ENCODE peak calls at places on chromosome 1, in five cellular contexts. One of them, this sample, is unnamed.
A peak's percentile ranks its signal among the peaks of the same experiment; 100 is the strongest.

GRCh38 chr1:182629674-182630073 is 25.5 kb upstream of the RGS16 start:
- DNase-seq in prostate gland: no peak
- DNase-seq in HL-60: no peak
- DNase-seq in GM12878: no peak
- DNase-seq in HCT116: no peak
- DNase-seq in this sample: no peak

GRCh38 chr1:107941123-107941522 is 23.9 kb downstream of the VAV3 start:
- DNase-seq in prostate gland: no peak
- DNase-seq in HL-60: peak; percentile 92
- DNase-seq in GM12878: no peak
- DNase-seq in HCT116: no peak
- DNase-seq in this sample: no peak

GRCh38 chr1:157659576-157660247 is 40.9 kb downstream of the FCRL3 start:
- DNase-seq in prostate gland: no peak
- DNase-seq in HL-60: peak; percentile 70
- DNase-seq in GM12878: no peak
- DNase-seq in HCT116: no peak
- DNase-seq in this sample: no peak

GRCh38 chr1:79655876-79656275 is 649.3 kb upstream of the ADGRL4 start:
- DNase-seq in prostate gland: no peak
- DNase-seq in HL-60: no peak
- DNase-seq in GM12878: no peak
- DNase-seq in HCT116: no peak
- DNase-seq in this sample: no peak

GRCh38 chr1:234724517-234725176 is 114.7 kb upstream of the IRF2BP2 start:
- DNase-seq in prostate gland: no peak
- DNase-seq in HL-60: peak; percentile 40
- DNase-seq in GM12878: no peak
- DNase-seq in HCT116: peak; percentile 12
- DNase-seq in this sample: peak; percentile 79

GRCh38 chr1:226549937-226550670 is 1.5 kb downstream of the STUM start:
- DNase-seq in prostate gland: peak; percentile 21
- DNase-seq in HL-60: no peak
- DNase-seq in GM12878: no peak
- DNase-seq in HCT116: peak; percentile 12
- DNase-seq in this sample: no peak

GRCh38 chr1:27994060-27994459 is 34.3 kb downstream of the XKR8 start:
- DNase-seq in prostate gland: no peak
- DNase-seq in HL-60: peak; percentile 85
- DNase-seq in GM12878: no peak
- DNase-seq in HCT116: no peak
- DNase-seq in this sample: no peak

GRCh38 chr1:23908453-23909341 is 4.5 kb downstream of the CNR2 start:
- DNase-seq in prostate gland: no peak
- DNase-seq in HL-60: peak; percentile 98
- DNase-seq in GM12878: peak; percentile 82
- DNase-seq in HCT116: no peak
- DNase-seq in this sample: no peak

GRCh38 chr1:212595229-212595628 is 13.3 kb upstream of the ATF3 start:
- DNase-seq in prostate gland: no peak
- DNase-seq in HL-60: no peak
- DNase-seq in GM12878: no peak
- DNase-seq in HCT116: no peak
- DNase-seq in this sample: no peak

GRCh38 chr1:244730934-244731434 is 78.1 kb downstream of the DESI2 start:
- DNase-seq in prostate gland: no peak
- DNase-seq in HL-60: no peak
- DNase-seq in GM12878: no peak
- DNase-seq in HCT116: no peak
- DNase-seq in this sample: no peak

GRCh38 chr1:20355828-20356735 is 65.4 kb downstream of the VWA5B1 start:
- DNase-seq in prostate gland: no peak
- DNase-seq in HL-60: no peak
- DNase-seq in GM12878: no peak
- DNase-seq in HCT116: no peak
- DNase-seq in this sample: no peak

GRCh38 chr1:37808369-37809319 is 636 bp upstream of the YRDC start:
- DNase-seq in prostate gland: peak; percentile 27
- DNase-seq in HL-60: peak; percentile 42
- DNase-seq in GM12878: no peak
- DNase-seq in HCT116: no peak
- DNase-seq in this sample: peak; percentile 30

GRCh38 chr1:22639286-22639685 is 2.9 kb downstream of the C1QA start:
- DNase-seq in prostate gland: no peak
- DNase-seq in HL-60: no peak
- DNase-seq in GM12878: no peak
- DNase-seq in HCT116: no peak
- DNase-seq in this sample: no peak

GRCh38 chr1:25810341-25811299 is 9.1 kb upstream of the MTFR1L start:
- DNase-seq in prostate gland: peak; percentile 67
- DNase-seq in HL-60: peak; percentile 69
- DNase-seq in GM12878: no peak
- DNase-seq in HCT116: no peak
- DNase-seq in this sample: peak; percentile 44

GRCh38 chr1:117695796-117696505 is 90.1 kb downstream of the TENT5C start:
- DNase-seq in prostate gland: no peak
- DNase-seq in HL-60: no peak
- DNase-seq in GM12878: no peak
- DNase-seq in HCT116: no peak
- DNase-seq in this sample: no peak

GRCh38 chr1:153944005-153944821 is 2.3 kb downstream of the DENND4B start:
- DNase-seq in prostate gland: no peak
- DNase-seq in HL-60: no peak
- DNase-seq in GM12878: no peak
- DNase-seq in HCT116: no peak
- DNase-seq in this sample: no peak

GRCh38 chr1:70459502-70460225 is 48.6 kb downstream of the CTH start:
- DNase-seq in prostate gland: no peak
- DNase-seq in HL-60: no peak
- DNase-seq in GM12878: no peak
- DNase-seq in HCT116: peak; percentile 4
- DNase-seq in this sample: no peak

GRCh38 chr1:96538883-96539282 is 182.7 kb upstream of the PTBP2 start:
- DNase-seq in prostate gland: no peak
- DNase-seq in HL-60: no peak
- DNase-seq in GM12878: no peak
- DNase-seq in HCT116: no peak
- DNase-seq in this sample: no peak

GRCh38 chr1:209900734-209901133 is 37.3 kb upstream of the SYT14 start:
- DNase-seq in prostate gland: no peak
- DNase-seq in HL-60: no peak
- DNase-seq in GM12878: no peak
- DNase-seq in HCT116: no peak
- DNase-seq in this sample: no peak

GRCh38 chr1:175154595-175155472 is 37.7 kb downstream of the KIAA0040 start:
- DNase-seq in prostate gland: peak; percentile 70
- DNase-seq in HL-60: peak; percentile 52
- DNase-seq in GM12878: no peak
- DNase-seq in HCT116: peak; percentile 56
- DNase-seq in this sample: peak; percentile 67

GRCh38 chr1:23020731-23021130 is 1.5 kb downstream of the KDM1A start:
- DNase-seq in prostate gland: no peak
- DNase-seq in HL-60: no peak
- DNase-seq in GM12878: no peak
- DNase-seq in HCT116: no peak
- DNase-seq in this sample: no peak

GRCh38 chr1:11929849-11930248 is 3.6 kb upstream of the KIAA2013 start:
- DNase-seq in prostate gland: peak; percentile 49
- DNase-seq in HL-60: peak; percentile 58
- DNase-seq in GM12878: no peak
- DNase-seq in HCT116: no peak
- DNase-seq in this sample: no peak

GRCh38 chr1:115021145-115021544 is 8.5 kb upstream of the TSHB start:
- DNase-seq in prostate gland: no peak
- DNase-seq in HL-60: no peak
- DNase-seq in GM12878: no peak
- DNase-seq in HCT116: no peak
- DNase-seq in this sample: no peak

GRCh38 chr1:116921937-116922336 is 12.2 kb downstream of the PTGFRN start:
- DNase-seq in prostate gland: no peak
- DNase-seq in HL-60: no peak
- DNase-seq in GM12878: no peak
- DNase-seq in HCT116: no peak
- DNase-seq in this sample: no peak

GRCh38 chr1:20729155-20729931 is 3.2 kb downstream of the SH2D5 start:
- DNase-seq in prostate gland: no peak
- DNase-seq in HL-60: no peak
- DNase-seq in GM12878: no peak
- DNase-seq in HCT116: no peak
- DNase-seq in this sample: no peak

DNA sequence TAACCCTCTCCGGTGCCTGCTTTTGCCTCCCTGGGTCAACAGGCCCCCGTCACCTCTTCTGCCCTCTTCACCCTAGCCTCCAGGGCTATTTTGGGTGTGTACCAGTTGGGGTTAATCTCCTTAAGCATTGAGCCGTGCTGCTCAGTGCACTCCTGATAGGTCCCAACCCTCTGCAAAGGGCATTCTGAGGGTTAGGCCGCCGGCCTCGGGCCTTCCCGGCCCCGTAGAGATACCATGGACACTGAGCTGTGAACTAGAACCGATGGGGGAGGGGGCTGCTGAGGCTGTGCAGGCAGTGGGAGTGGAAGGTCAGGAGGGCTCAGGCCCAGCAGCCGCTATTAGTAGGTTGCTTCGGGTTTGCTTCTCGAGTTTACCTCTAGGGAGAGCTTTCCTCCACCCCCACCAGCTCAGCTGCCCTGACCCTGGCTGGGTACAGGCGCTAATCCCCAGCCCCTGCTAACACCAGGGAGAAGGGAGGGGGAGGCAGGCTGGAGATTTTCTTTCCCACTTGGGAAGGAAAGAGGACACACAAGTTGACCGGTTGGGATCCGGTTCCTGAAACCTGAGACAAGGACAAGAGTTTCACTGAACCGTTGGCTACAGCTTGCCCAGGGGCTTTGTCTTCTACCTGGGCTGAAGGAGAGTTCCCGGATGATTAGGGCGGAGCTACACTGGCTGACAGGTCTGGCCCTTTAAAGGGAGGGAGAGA is 4.8 kb downstream of the LMOD1 start:
- DNase-seq in prostate gland: no peak
- DNase-seq in HL-60: no peak
- DNase-seq in GM12878: no peak
- DNase-seq in HCT116: no peak
- DNase-seq in this sample: no peak
- TF ChIP-seq POLR2AphosphoS5 in prostate gland: no peak
- TF ChIP-seq POLR2AphosphoS5 in HL-60: no peak
- TF ChIP-seq POLR2AphosphoS5 in GM12878: no peak
- TF ChIP-seq POLR2AphosphoS5 in HCT116: no peak
- TF ChIP-seq POLR2AphosphoS5 in this sample: no peak

GRCh38 chr1:35191429-35192055 is 1.4 kb downstream of the SFPQ start:
- DNase-seq in prostate gland: no peak
- DNase-seq in HL-60: no peak
- DNase-seq in GM12878: no peak
- DNase-seq in HCT116: no peak
- DNase-seq in this sample: no peak

GRCh38 chr1:35192853-35193664 is at the start of gene SFPQ:
- DNase-seq in prostate gland: peak; percentile 99
- DNase-seq in HL-60: peak; percentile 99
- DNase-seq in GM12878: peak; percentile 97
- DNase-seq in HCT116: peak; percentile 98
- DNase-seq in this sample: peak; percentile 99

GRCh38 chr1:35188578-35189392 is 4.2 kb downstream of the SFPQ start:
- DNase-seq in prostate gland: no peak
- DNase-seq in HL-60: no peak
- DNase-seq in GM12878: no peak
- DNase-seq in HCT116: no peak
- DNase-seq in this sample: no peak

GRCh38 chr1:35190784-35191183 is 2.2 kb downstream of the SFPQ start:
- DNase-seq in prostate gland: no peak
- DNase-seq in HL-60: no peak
- DNase-seq in GM12878: no peak
- DNase-seq in HCT116: no peak
- DNase-seq in this sample: no peak

GRCh38 chr1:35192056-35192852 is 691 bp downstream of the SFPQ start:
- DNase-seq in prostate gland: peak; percentile 76
- DNase-seq in HL-60: peak; percentile 78
- DNase-seq in GM12878: no peak
- DNase-seq in HCT116: no peak
- DNase-seq in this sample: peak; percentile 81
- TF ChIP-seq CTCF in prostate gland: peak; percentile 43
- TF ChIP-seq CTCF in HL-60: no peak
- TF ChIP-seq CTCF in GM12878: no peak
- TF ChIP-seq CTCF in HCT116: no peak
- TF ChIP-seq CTCF in this sample: no peak

GRCh38 chr1:172704003-172704402 is 45.1 kb downstream of the FASLG start:
- DNase-seq in prostate gland: no peak
- DNase-seq in HL-60: no peak
- DNase-seq in GM12878: no peak
- DNase-seq in HCT116: no peak
- DNase-seq in this sample: no peak

GRCh38 chr1:172699695-172700094 is 40.8 kb downstream of the FASLG start:
- DNase-seq in prostate gland: no peak
- DNase-seq in HL-60: no peak
- DNase-seq in GM12878: no peak
- DNase-seq in HCT116: no peak
- DNase-seq in this sample: no peak

GRCh38 chr1:172698224-172698623 is 39.3 kb downstream of the FASLG start:
- DNase-seq in prostate gland: no peak
- DNase-seq in HL-60: no peak
- DNase-seq in GM12878: no peak
- DNase-seq in HCT116: no peak
- DNase-seq in this sample: no peak

GRCh38 chr1:172697463-172698100 is 38.7 kb downstream of the FASLG start:
- DNase-seq in prostate gland: no peak
- DNase-seq in HL-60: peak; percentile 12
- DNase-seq in GM12878: no peak
- DNase-seq in HCT116: no peak
- DNase-seq in this sample: no peak

GRCh38 chr1:172699111-172699510 is 40.2 kb downstream of the FASLG start:
- DNase-seq in prostate gland: no peak
- DNase-seq in HL-60: peak; percentile 27
- DNase-seq in GM12878: peak; percentile 17
- DNase-seq in HCT116: no peak
- DNase-seq in this sample: no peak
- TF ChIP-seq POLR2AphosphoS5 in prostate gland: no peak
- TF ChIP-seq POLR2AphosphoS5 in HL-60: no peak
- TF ChIP-seq POLR2AphosphoS5 in GM12878: no peak
- TF ChIP-seq POLR2AphosphoS5 in HCT116: no peak
- TF ChIP-seq POLR2AphosphoS5 in this sample: no peak

DNA sequence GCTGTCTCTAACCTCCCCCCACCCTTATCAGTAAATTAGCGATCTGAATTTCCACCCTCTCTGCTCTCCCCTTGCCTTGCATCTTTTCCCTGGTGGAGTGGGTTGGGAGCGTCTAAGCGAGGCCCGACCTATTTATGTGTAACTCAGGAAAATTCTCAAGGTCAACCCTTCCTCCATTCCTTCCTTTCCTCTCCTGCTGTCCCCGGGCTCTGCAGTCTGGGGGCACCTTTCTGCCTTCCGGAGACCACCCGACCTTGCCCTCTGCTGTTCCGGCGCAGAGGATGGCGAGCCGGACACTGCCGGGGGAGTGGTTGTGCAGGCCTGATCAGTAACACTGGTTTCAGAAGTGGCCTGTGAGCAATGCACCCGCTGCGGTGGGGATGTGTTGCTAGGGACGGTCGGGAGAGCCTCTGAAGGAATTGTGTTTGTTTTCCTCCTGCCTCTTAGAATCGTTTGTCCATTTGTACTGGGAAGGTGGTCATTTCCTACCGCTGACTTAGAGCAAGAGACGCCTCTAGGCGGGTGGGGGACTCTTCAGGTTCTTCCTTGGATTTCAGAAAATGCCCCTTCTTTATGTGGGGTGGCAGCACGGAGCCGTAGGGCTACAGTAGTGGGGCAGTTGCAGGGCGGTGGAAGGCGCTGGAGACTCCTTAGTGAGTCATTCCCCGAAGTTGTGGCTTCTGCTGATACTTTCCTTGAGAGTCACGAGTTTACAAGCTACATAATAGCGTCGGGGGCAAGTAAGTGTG is 543 bp downstream of the MGST3 start:
- DNase-seq in prostate gland: peak; percentile 53
- DNase-seq in HL-60: peak; percentile 63
- DNase-seq in GM12878: no peak
- DNase-seq in HCT116: peak; percentile 65
- DNase-seq in this sample: peak; percentile 37
- TF ChIP-seq CTCF in prostate gland: no peak
- TF ChIP-seq CTCF in HL-60: no peak
- TF ChIP-seq CTCF in GM12878: no peak
- TF ChIP-seq CTCF in HCT116: no peak
- TF ChIP-seq CTCF in this sample: no peak

This sample was measured in breast epithelium.